ENCODE peak calls at places on chromosome 6, in four cellular contexts. T is ELR; X is activated CD8-positive, alpha-beta memory T cell treated with anti-CD3 and anti-CD28 coated beads for 48 hours; L is MM.1S. O is an unnamed sample.
A peak's percentile ranks its signal among the peaks of the same experiment; 100 is the strongest.

GRCh38 chr6:10968776-10969175 is 75.3 kb downstream of the ELOVL2 start:
- DNase-seq in T (peak; percentile 56), X (no peak), L (no peak), O (no peak)

GRCh38 chr6:99588618-99589289 is 17.9 kb upstream of the PRDM13 start:
- DNase-seq in T (peak; percentile 71), L (peak; percentile 88), X (no peak), O (peak; percentile 24)

GRCh38 chr6:52975580-52975979 is 19.5 kb downstream of the GSTA4 start:
- DNase-seq in L (no peak), T (no peak), X (no peak), O (peak; percentile 56)

GRCh38 chr6:3341467-3341866 is 82.7 kb downstream of the PSMG4 start:
- DNase-seq in T (no peak), X (no peak), L (no peak), O (no peak)

GRCh38 chr6:149130093-149130872 is 187.2 kb upstream of the TAB2 start:
- DNase-seq in T (no peak), X (no peak), L (no peak), O (no peak)

GRCh38 chr6:81895511-81896185 is 143.2 kb upstream of the TENT5A start:
- DNase-seq in X (no peak), L (no peak), T (peak; percentile 67), O (no peak)

GRCh38 chr6:48016027-48016755 is 94.8 kb downstream of the PTCHD4 start:
- DNase-seq in L (no peak), T (no peak), X (no peak), O (no peak)

GRCh38 chr6:11094411-11094851 is 797 bp downstream of the SMIM13 start:
- DNase-seq in L (peak; percentile 67), X (peak; percentile 28), T (peak; percentile 77), O (peak; percentile 0)

GRCh38 chr6:147738516-147739187 is 230.2 kb downstream of the SAMD5 start:
- DNase-seq in L (peak; percentile 14), T (no peak), X (no peak), O (peak; percentile 23)

GRCh38 chr6:30260036-30260504 is 46.9 kb upstream of the TRIM26 start:
- DNase-seq in X (no peak), L (no peak), T (no peak), O (no peak)

GRCh38 chr6:66771626-66772025 is 1064.6 kb upstream of the EYS start:
- DNase-seq in X (no peak), L (no peak), T (no peak), O (no peak)

GRCh38 chr6:5084192-5084786 is 852 bp upstream of the PPP1R3G start:
- DNase-seq in T (no peak), L (no peak), X (no peak), O (no peak)

GRCh38 chr6:151763938-151764680 is 43.4 kb upstream of the ESR1 start:
- DNase-seq in T (peak; percentile 66), X (no peak), L (peak; percentile 27), O (peak; percentile 52)

GRCh38 chr6:107730106-107730505 is 94.0 kb downstream of the SCML4 start:
- DNase-seq in T (no peak), L (no peak), X (no peak), O (no peak)

GRCh38 chr6:80457044-80457933 is 350.8 kb downstream of the BCKDHB start:
- DNase-seq in T (peak; percentile 94), L (no peak), X (no peak), O (peak; percentile 85)

GRCh38 chr6:93293399-93294271 is 125.7 kb downstream of the EPHA7 start:
- DNase-seq in T (no peak), X (no peak), L (no peak), O (no peak)

GRCh38 chr6:3473773-3474172 is 16.9 kb upstream of the SLC22A23 start:
- DNase-seq in X (no peak), L (no peak), T (no peak), O (peak; percentile 54)

GRCh38 chr6:168380956-168381605 is 59.9 kb upstream of the SMOC2 start:
- DNase-seq in X (no peak), L (no peak), T (no peak), O (no peak)

GRCh38 chr6:18053071-18053475 is 65.6 kb upstream of the KIF13A start:
- DNase-seq in L (no peak), X (no peak), T (no peak), O (peak; percentile 88)

GRCh38 chr6:134003542-134003951 is 48.9 kb downstream of the SLC2A12 start:
- DNase-seq in L (no peak), X (no peak), T (no peak), O (no peak)

GRCh38 chr6:167763056-167763944 is 63.4 kb upstream of the AFDN start:
- DNase-seq in X (no peak), L (no peak), T (no peak), O (no peak)

GRCh38 chr6:135535989-135536414 is 38.5 kb upstream of the AHI1 start:
- DNase-seq in X (no peak), L (peak; percentile 54), T (peak; percentile 92), O (peak; percentile 77)

GRCh38 chr6:105592329-105592728 is 189.4 kb upstream of the PREP start:
- DNase-seq in X (no peak), T (peak; percentile 98), L (no peak), O (no peak)

GRCh38 chr6:113120214-113120576 is 737.0 kb upstream of the MARCKS start:
- DNase-seq in T (peak; percentile 96), X (no peak), L (no peak), O (peak; percentile 81)

GRCh38 chr6:142842423-142843261 is 102.3 kb downstream of the HIVEP2 start:
- DNase-seq in L (peak; percentile 53), X (no peak), T (peak; percentile 89), O (no peak)

GRCh38 chr6:74598473-74599393 is 607.1 kb downstream of the COL12A1 start:
- DNase-seq in T (peak; percentile 72), X (no peak), L (peak; percentile 32), O (no peak)

GRCh38 chr6:158050107-158050735 is 68.6 kb downstream of the SYNJ2 start:
- DNase-seq in T (no peak), X (no peak), L (no peak), O (no peak)

GRCh38 chr6:37512400-37512958 is 12.8 kb upstream of the CCDC167 start:
- DNase-seq in X (no peak), T (no peak), L (no peak), O (no peak)

GRCh38 chr6:44725070-44725469 is 337.6 kb downstream of the CDC5L start:
- DNase-seq in L (no peak), T (peak; percentile 51), X (no peak), O (no peak)

GRCh38 chr6:124960757-124961467 is 1.3 kb upstream of the RNF217 start:
- DNase-seq in T (peak; percentile 30), X (no peak), L (no peak), O (no peak)

GRCh38 chr6:138227316-138227781 is 9.1 kb upstream of the PBOV1 start:
- DNase-seq in L (no peak), T (no peak), X (no peak), O (no peak)

GRCh38 chr6:57038906-57039305 is 7.6 kb upstream of the KIAA1586 start:
- DNase-seq in T (no peak), L (no peak), X (no peak), O (no peak)

GRCh38 chr6:23533954-23534725 is 591.9 kb upstream of the NRSN1 start:
- DNase-seq in X (no peak), T (no peak), L (no peak), O (no peak)

GRCh38 chr6:104829183-104829958 is 30.3 kb downstream of the HACE1 start:
- DNase-seq in L (no peak), X (no peak), T (no peak), O (no peak)

GRCh38 chr6:48110436-48111142 is 408 bp downstream of the PTCHD4 start:
- DNase-seq in L (no peak), X (no peak), T (no peak), O (no peak)

GRCh38 chr6:26392932-26393636 is 9.0 kb upstream of the BTN3A1 start:
- DNase-seq in X (no peak), T (no peak), L (no peak), O (no peak)